ENCODE peak calls at places on chromosomes 6 and 20, in seven cellular contexts. L is A549, R is mammary epithelial cell, P is H9, U is pancreas, B is endodermal cell, Y is aorta. Z is an unnamed sample.
A peak's percentile ranks its signal among the peaks of the same experiment; 100 is the strongest.

GRCh38 chr6:5541751-5542432 is 280.6 kb downstream of the FARS2 start:
- DNase-seq in L (no peak), R (peak; percentile 80), P (peak; percentile 77), U (no peak), B (peak; percentile 90), Y (no peak), Z (no peak)

GRCh38 chr20:58651823-58652605 is 931 bp downstream of the STX16 start:
- DNase-seq in L (peak; percentile 72), R (peak; percentile 79), P (peak; percentile 94), U (peak; percentile 72), B (peak; percentile 95), Y (peak; percentile 73), Z (peak; percentile 85)

GRCh38 chr20:63750807-63751470 is 11.4 kb downstream of the SLC2A4RG start:
- DNase-seq in L (no peak), R (no peak), P (peak; percentile 55), U (no peak), B (peak; percentile 67), Y (peak; percentile 37), Z (no peak)

GRCh38 chr20:58907481-58908137 is 55.1 kb downstream of the GNAS start:
- DNase-seq in L (no peak), R (peak; percentile 83), P (no peak), U (peak; percentile 70), B (no peak), Y (peak; percentile 94), Z (peak; percentile 93)

GRCh38 chr6:75436869-75437268 is 56.7 kb downstream of the FILIP1 start:
- DNase-seq in L (no peak), R (no peak), P (no peak), U (no peak), B (no peak), Y (peak; percentile 54), Z (no peak)

GRCh38 chr6:10800810-10801209 is 37.5 kb downstream of the MAK start:
- DNase-seq in L (peak; percentile 47), R (peak; percentile 40), P (no peak), U (no peak), B (no peak), Y (no peak), Z (no peak)

GRCh38 chr6:99868074-99868702 is 125.8 kb downstream of the MCHR2 start:
- DNase-seq in L (peak; percentile 18), R (peak; percentile 48), P (peak; percentile 76), U (peak; percentile 92), B (peak; percentile 95), Y (peak; percentile 75), Z (peak; percentile 80)

GRCh38 chr6:106165885-106166485 is 79.8 kb downstream of the PRDM1 start:
- DNase-seq in L (no peak), R (peak; percentile 65), P (no peak), U (no peak), B (peak; percentile 28), Y (no peak), Z (no peak)

GRCh38 chr6:31031095-31031494 is 20.8 kb downstream of the MUC22 start:
- DNase-seq in L (no peak), R (peak; percentile 29), P (no peak), U (no peak), B (no peak), Y (no peak), Z (no peak)

GRCh38 chr6:107386340-107386739 is 73.0 kb downstream of the PDSS2 start:
- DNase-seq in L (no peak), R (peak; percentile 24), P (no peak), U (no peak), B (no peak), Y (no peak), Z (no peak)

GRCh38 chr6:26053929-26054658 is 33.1 kb upstream of the HFE start:
- DNase-seq in L (no peak), R (peak; percentile 24), P (no peak), U (no peak), B (no peak), Y (no peak), Z (no peak)

GRCh38 chr20:43409041-43409913 is 48.4 kb upstream of the SRSF6 start:
- DNase-seq in L (no peak), R (peak; percentile 24), P (peak; percentile 70), U (no peak), B (peak; percentile 78), Y (no peak), Z (no peak)

GRCh38 chr20:38143238-38143645 is 21.8 kb downstream of the TGM2 start:
- DNase-seq in L (peak; percentile 65), R (peak; percentile 48), P (no peak), U (no peak), B (peak; percentile 59), Y (no peak), Z (peak; percentile 61)

GRCh38 chr6:100999034-100999597 is 118.0 kb upstream of the ASCC3 start:
- DNase-seq in L (no peak), R (no peak), P (no peak), U (no peak), B (no peak), Y (no peak), Z (no peak)

GRCh38 chr6:170073846-170074245 is 217.0 kb downstream of the DLL1 start:
- DNase-seq in L (no peak), R (no peak), P (no peak), U (peak; percentile 43), B (peak; percentile 17), Y (no peak), Z (peak; percentile 53)

GRCh38 chr6:21159465-21159864 is 434.1 kb upstream of the SOX4 start:
- DNase-seq in L (no peak), R (no peak), P (no peak), U (no peak), B (no peak), Y (no peak), Z (no peak)

GRCh38 chr20:64038252-64038578 is 2.2 kb downstream of the C20orf204 start:
- DNase-seq in L (no peak), R (no peak), P (peak; percentile 51), U (no peak), B (peak; percentile 76), Y (no peak), Z (no peak)

GRCh38 chr6:83368582-83368981 is 62.3 kb downstream of the ME1 start:
- DNase-seq in L (no peak), R (no peak), P (no peak), U (no peak), B (no peak), Y (no peak), Z (no peak)

GRCh38 chr6:20610636-20611200 is 76.5 kb downstream of the CDKAL1 start:
- DNase-seq in L (no peak), R (no peak), P (no peak), U (no peak), B (no peak), Y (no peak), Z (no peak)

GRCh38 chr20:1894951-1895673 is at the start of gene SIRPA:
- DNase-seq in L (peak; percentile 86), R (peak; percentile 67), P (peak; percentile 48), U (peak; percentile 74), B (peak; percentile 79), Y (peak; percentile 80), Z (peak; percentile 91)

GRCh38 chr20:62624325-62624690 is 18.0 kb upstream of the SLCO4A1 start:
- DNase-seq in L (no peak), R (no peak), P (no peak), U (no peak), B (peak; percentile 64), Y (no peak), Z (peak; percentile 84)

GRCh38 chr20:6976535-6976934 is 209.0 kb downstream of the BMP2 start:
- DNase-seq in L (no peak), R (peak; percentile 27), P (no peak), U (no peak), B (no peak), Y (no peak), Z (no peak)

DNA sequence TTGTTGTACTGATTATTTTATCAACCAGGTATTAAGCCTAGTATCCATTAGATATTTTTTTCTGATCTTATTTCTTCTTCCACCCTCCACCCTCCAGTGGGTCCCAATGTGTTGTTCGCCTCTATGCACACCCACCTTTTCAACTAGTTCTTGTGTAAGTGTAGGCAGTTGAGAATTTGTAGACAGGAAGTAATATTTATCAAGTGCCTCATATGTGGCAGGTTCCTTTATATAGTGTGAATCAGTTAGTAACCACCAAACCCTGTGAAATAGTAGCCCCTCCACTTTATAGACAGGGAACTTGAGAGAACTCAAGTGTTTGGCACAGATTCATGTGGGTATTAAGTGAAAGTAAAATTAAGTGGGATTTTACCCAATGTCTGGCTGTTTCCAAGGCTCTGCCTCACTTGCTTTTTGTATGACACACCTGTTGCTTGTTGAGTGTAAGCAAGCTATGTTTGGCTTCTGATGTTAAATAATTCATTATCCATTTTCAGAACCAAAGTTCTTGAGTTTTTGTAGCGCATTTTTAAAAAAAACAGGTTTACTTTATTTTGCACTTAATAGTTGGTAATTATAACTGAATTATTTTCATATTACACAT is 24.7 kb downstream of the AFDN start:
- DNase-seq in L (no peak), R (no peak), P (no peak), U (no peak), B (no peak), Y (no peak), Z (no peak)
- H3K27ac ChIP-seq in L (no peak overlapping the region), R (peak overlapping the region; percentile 98), P (no peak overlapping the region), U (no peak overlapping the region), B (no peak overlapping the region), Y (no peak overlapping the region), Z (peak overlapping the region; percentile 79)

GRCh38 chr6:158662607-158663464 is 13.0 kb downstream of the SYTL3 start:
- DNase-seq in L (no peak), R (no peak), P (no peak), U (no peak), B (no peak), Y (no peak), Z (no peak)
- H3K27ac ChIP-seq in L (no peak overlapping the region), R (no peak overlapping the region), P (no peak overlapping the region), U (no peak overlapping the region), B (no peak overlapping the region), Y (no peak overlapping the region), Z (peak overlapping the region; percentile 6)

DNA sequence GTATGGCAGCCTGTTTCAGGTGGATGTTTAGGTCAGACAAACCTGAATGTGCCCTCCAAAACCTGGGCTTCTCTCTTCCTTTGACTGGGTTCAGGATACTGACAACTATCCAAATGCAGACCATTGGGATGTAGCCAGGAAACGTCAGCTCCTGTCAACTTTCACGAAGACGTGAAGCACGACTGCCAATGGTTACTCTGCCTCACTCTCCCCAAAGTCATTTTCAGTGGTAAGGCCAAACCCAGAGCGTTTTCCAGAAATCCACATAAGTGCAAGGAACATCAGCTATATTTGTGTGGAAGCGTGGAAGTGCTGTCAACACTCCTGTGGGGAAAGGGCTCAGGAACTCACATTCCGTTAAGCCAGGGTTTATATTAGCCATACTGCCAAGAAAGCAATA is 20.1 kb upstream of the RCAN2 start:
- DNase-seq in L (no peak), R (no peak), P (no peak), U (no peak), B (no peak), Y (no peak), Z (no peak)
- H3K27ac ChIP-seq in L (no peak overlapping the region), R (no peak overlapping the region), P (no peak overlapping the region), U (no peak overlapping the region), B (no peak overlapping the region), Y (peak overlapping the region; percentile 68), Z (peak overlapping the region; percentile 54)

DNA sequence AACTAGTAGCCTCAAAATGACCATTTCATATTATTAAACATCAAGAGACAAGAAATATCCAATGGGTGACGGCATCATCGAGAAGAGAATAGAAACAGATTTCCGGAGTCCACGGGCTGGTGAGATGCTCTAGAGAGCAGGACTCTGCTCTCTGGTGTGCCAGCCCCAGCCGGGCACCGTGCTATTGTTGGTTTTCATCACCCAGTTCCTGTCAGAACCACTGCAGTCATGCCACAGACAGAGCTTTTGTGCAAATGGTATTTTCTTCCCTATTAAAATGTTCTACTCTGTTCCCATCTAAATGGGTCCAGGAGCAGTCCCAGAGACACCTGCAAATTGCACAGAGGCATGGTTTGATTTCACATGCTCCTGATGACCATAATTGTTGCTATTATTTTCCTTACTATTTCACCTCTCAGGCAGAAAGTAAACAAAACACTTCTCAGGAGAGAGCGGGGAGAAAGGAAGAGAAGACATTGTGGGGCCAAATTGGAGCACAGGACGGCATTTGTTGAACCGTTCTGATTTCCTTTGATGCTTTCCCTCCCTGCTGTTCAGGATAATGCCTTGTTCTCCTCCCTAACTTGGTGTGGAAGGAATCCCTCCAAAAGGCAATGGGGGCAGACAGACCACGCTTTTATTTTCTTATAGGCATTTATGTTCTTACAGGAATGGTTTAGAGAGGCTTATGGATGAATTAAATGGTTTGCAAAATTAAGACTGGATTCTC is 11.4 kb upstream of the RAMACL start:
- DNase-seq in L (no peak), R (no peak), P (no peak), U (no peak), B (peak; percentile 35), Y (no peak), Z (no peak)
- H3K27ac ChIP-seq in L (no peak overlapping the region), R (no peak overlapping the region), P (no peak overlapping the region), U (no peak overlapping the region), B (peak overlapping the region; percentile 25), Y (no peak overlapping the region), Z (peak overlapping the region; percentile 81)

Z was measured in left lung.